ENCODE peak calls at places on chromosomes 12 and 14, in five cellular contexts. V, H, P, W and Q are unnamed samples.
A peak's percentile ranks its signal among the peaks of the same experiment; 100 is the strongest.

GRCh38 chr12:74547249-74547648 is 9.6 kb downstream of the ATXN7L3B start:
- DNase-seq in P (no peak), H (no peak), V (no peak), W (no peak), Q (no peak)

GRCh38 chr14:85437143-85437542 is 92.8 kb upstream of the FLRT2 start:
- DNase-seq in H (no peak), V (no peak), W (no peak), P (no peak), Q (no peak)

GRCh38 chr14:54252072-54252730 is 144.6 kb upstream of the CDKN3 start:
- DNase-seq in P (no peak), H (no peak), W (peak; percentile 40), V (no peak), Q (no peak)

GRCh38 chr14:71701990-71702389 is 230.2 kb upstream of the RGS6 start:
- DNase-seq in W (no peak), V (no peak), P (no peak), H (no peak), Q (no peak)

GRCh38 chr12:34298971-34299801 is 276.9 kb downstream of the ALG10 start:
- DNase-seq in W (no peak), P (no peak), H (no peak), V (peak; percentile 60), Q (no peak)

GRCh38 chr12:103505371-103506236 is 9.8 kb upstream of the C12orf42 start:
- DNase-seq in W (no peak), H (peak; percentile 83), P (no peak), V (no peak), Q (no peak)

GRCh38 chr12:75550401-75550851 is 39.0 kb upstream of the KRR1 start:
- DNase-seq in V (no peak), P (no peak), W (no peak), H (no peak), Q (peak; percentile 39)

GRCh38 chr12:53230971-53231858 is 794 bp downstream of the RARG start:
- DNase-seq in P (no peak), W (no peak), V (no peak), H (no peak), Q (no peak)

GRCh38 chr12:87344699-87345098 is 684.5 kb downstream of the C12orf50 start:
- DNase-seq in W (peak; percentile 6), H (no peak), P (no peak), V (no peak), Q (no peak)
- TF ChIP-seq CTCF in W (peak; percentile 14), H (no peak), P (no peak), V (no peak), Q (no peak)

DNA sequence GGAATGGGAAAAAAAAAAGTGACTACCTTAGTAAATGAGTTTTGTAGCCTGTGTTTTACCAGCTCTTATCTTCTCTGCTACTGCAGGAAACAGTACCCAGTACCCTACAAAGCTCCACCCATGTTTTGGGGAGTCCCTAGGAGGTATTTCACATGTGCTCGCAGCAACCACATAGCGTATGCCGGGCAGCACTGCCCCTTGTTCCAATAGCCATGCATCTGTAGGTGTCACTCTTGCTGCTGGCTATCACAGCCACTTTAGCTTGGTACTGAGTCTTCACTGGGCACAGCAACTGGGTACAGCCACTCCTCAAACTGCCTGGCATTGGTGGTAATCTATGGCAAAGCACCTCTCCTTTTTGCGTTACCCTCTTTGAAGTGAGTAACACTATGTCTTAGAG is 2.0 kb upstream of the MDM1 start:
- DNase-seq in W (no peak), H (peak; percentile 18), P (peak; percentile 36), V (no peak), Q (no peak)
- TF ChIP-seq CTCF in W (no peak), H (no peak), P (no peak), V (no peak), Q (no peak)

GRCh38 chr12:132366341-132366861 is 37.0 kb upstream of the GALNT9 start:
- DNase-seq in V (no peak), P (no peak), H (no peak), W (no peak), Q (peak; percentile 5)
- TF ChIP-seq CTCF in V (no peak), P (no peak), H (no peak), W (no peak), Q (no peak)

GRCh38 chr12:123453165-123453564 is 4.8 kb upstream of the SNRNP35 start:
- DNase-seq in P (no peak), V (no peak), H (no peak), W (no peak), Q (no peak)

DNA sequence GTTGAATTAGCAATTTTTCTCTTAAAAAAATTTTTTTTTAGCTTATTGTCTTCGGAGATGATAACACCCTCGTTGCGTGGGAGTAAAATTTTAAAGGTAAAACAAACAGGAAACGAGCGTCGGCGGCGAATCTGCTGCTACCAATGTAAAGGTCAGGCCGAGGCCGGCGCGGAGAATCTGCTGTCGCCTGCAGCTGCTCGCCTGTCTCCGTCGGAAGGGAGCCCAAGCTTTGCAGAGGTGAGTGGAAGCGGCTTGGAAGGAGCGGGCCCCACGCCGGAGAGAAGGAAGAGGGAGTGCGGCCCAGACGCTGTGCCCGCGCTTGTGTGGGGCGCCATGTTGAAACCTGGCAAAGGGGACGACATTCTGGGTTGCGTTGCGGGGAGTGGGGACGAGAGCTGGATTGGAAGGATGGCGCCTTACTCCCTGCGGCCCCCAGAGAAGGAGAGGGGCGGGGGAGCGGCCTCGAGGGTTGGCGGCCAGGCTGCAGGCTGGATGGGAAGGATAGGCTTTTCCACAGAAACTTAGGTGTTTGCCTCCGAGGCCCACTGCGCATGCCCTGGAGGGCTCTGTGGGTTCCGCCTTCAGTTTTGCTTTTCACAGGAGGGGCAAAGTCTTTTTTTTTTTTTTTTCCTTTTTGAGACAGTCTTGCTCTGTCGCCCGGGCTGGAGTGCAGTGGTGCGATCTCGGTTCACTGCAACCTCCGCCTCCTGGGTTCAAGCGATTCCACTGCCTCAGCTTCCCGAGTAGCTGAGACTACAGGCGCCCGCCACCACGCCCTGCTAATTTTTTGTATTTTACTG is at the start of gene SNRNP35:
- DNase-seq in V (peak; percentile 95), H (peak; percentile 72), W (peak; percentile 88), P (peak; percentile 85), Q (peak; percentile 80)
- TF ChIP-seq CTCF in V (no peak), H (no peak), W (no peak), P (peak; percentile 6), Q (no peak)

DNA sequence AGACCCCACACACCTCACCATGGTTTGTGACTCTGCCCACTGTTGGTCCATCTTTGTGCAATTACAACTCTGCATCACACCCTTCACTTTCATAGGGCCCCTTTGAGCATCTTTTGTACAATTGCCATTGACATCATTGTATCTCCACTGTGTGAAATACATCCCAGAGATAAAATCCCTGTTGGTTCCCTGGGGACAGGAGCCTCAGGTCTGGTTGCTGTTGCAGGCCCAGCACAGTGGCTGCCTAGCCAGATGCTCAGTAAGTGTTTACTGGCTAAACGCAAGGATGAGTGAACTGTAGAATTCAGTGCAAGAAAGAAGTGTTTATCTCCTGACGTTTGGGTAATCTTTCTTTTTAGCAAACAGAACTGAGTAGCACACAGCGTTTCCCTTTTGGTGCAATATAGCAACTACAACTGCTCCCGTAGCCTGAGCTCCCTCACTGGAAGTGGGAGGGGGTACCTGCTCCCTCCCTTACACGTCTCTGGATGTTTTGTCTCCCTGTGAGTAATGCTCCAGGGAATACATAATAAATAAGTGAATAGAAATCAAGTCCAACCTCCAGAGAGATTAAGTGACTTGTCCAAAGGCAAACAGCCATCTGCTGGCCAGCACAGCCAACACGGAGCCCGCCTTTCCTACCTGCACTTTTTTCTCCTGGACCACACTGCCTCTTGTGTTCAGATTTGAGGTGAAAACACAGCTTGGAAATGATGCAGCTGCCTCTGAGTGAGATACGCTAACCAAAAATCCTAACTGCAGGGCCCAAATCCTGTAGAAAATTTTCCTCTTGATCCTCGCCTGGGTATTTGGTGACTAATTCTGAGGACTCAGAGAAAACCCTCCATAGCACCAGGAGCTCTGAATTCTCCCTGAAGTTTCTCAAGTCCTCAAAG is 27.4 kb downstream of the GALNT16 start:
- DNase-seq in W (no peak), H (no peak), P (no peak), V (peak; percentile 62), Q (peak; percentile 32)
- TF ChIP-seq CTCF in W (no peak), H (no peak), P (no peak), V (no peak), Q (no peak)

GRCh38 chr12:499837-500458 is 40.2 kb downstream of the B4GALNT3 start:
- DNase-seq in W (no peak), H (no peak), P (no peak), V (peak; percentile 61), Q (no peak)
- TF ChIP-seq CTCF in W (no peak), H (no peak), P (no peak), V (no peak), Q (no peak)

GRCh38 chr12:109798691-109799090 is 34.5 kb downstream of the TRPV4 start:
- DNase-seq in W (no peak), H (no peak), P (no peak), V (no peak), Q (no peak)

GRCh38 chr12:109796057-109796456 is 37.1 kb downstream of the TRPV4 start:
- DNase-seq in V (no peak), P (no peak), H (no peak), W (no peak), Q (no peak)

GRCh38 chr12:109800536-109800935 is 32.7 kb downstream of the TRPV4 start:
- DNase-seq in V (no peak), P (no peak), W (no peak), H (no peak), Q (no peak)

GRCh38 chr12:109795023-109795422 is 38.2 kb downstream of the TRPV4 start:
- DNase-seq in W (peak; percentile 47), H (no peak), P (no peak), V (no peak), Q (peak; percentile 49)

GRCh38 chr12:109797905-109798669 is 35.1 kb downstream of the TRPV4 start:
- DNase-seq in V (no peak), H (no peak), P (no peak), W (no peak), Q (no peak)
- TF ChIP-seq CTCF in V (no peak), H (no peak), P (no peak), W (peak; percentile 19), Q (no peak)

DNA sequence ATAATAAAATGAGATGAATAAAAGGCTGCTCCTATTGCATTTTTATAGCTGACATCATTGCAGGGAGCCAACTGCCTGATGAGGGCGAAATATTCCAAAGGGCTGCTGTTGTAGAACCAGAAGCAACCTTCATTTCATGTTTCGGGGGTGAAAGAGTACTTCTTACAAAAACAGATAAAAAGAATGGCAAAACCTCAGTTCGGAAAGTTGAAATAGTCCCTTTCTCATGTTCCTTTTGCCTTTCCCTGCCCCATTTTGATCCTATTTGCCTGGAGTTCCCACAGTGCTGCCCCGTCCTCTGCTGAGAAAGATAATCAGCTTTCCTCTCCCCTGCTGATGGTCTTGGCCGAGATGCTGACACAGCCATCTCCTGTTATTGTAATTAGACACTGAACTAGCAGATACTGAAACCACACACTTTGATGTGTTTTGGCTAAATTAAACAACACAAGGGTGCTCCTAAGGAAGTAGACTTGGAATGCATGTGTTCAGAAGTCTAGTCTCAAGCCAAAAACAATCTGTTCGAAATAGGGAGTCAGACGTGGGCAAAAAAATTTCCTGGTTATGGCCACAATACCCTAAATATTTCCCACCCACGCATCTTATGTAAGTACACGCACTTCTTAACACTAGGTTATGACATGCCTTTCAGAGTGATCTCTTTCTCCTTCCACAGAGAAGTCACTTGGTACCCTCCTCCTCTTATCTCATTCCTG is 117.2 kb downstream of the PPM1H start:
- DNase-seq in W (peak; percentile 40), P (no peak), H (no peak), V (no peak), Q (no peak)
- TF ChIP-seq CTCF in W (no peak), P (no peak), H (no peak), V (no peak), Q (no peak)